ENCODE peak calls at places on chromosomes 5 and 9, in nine cellular contexts. I is A549; Z is right lobe of liver; D is HCT116; V is H1; Y is spleen; J is left ventricle myocardium inferior; E is psoas muscle; B is CD8-positive, alpha-beta T cell. X is an unnamed sample.
A peak's percentile ranks its signal among the peaks of the same experiment; 100 is the strongest.

GRCh38 chr5:32583582-32584232 is 1.6 kb upstream of the SUB1 start:
- DNase-seq in I (no peak), Z (no peak), D (no peak), V (no peak), Y (no peak), J (no peak), E (no peak), B (no peak), X (no peak)

GRCh38 chr5:109936091-109936490 is 246.4 kb downstream of the MAN2A1 start:
- DNase-seq in I (no peak), Z (no peak), D (no peak), V (no peak), Y (no peak), J (no peak), E (no peak), B (no peak), X (no peak)

GRCh38 chr5:129078660-129079059 is 15.9 kb upstream of the ISOC1 start:
- DNase-seq in I (no peak), Z (no peak), D (no peak), V (no peak), Y (no peak), J (no peak), E (no peak), B (no peak), X (no peak)

GRCh38 chr5:58965677-58966414 is 383.0 kb downstream of the RAB3C start:
- DNase-seq in I (no peak), Z (no peak), D (no peak), V (no peak), Y (no peak), J (no peak), E (no peak), B (no peak), X (no peak)

GRCh38 chr5:16759147-16759800 is 142.5 kb upstream of the RETREG1 start:
- DNase-seq in I (no peak), Z (no peak), D (no peak), V (no peak), Y (no peak), J (no peak), E (no peak), B (no peak), X (no peak)

GRCh38 chr5:93610581-93611167 is 27.7 kb downstream of the NR2F1 start:
- DNase-seq in I (no peak), Z (no peak), D (no peak), V (no peak), Y (no peak), J (no peak), E (no peak), B (no peak), X (no peak)

GRCh38 chr9:14383815-14384214 is 69.9 kb upstream of the NFIB start:
- DNase-seq in I (no peak), Z (no peak), D (no peak), V (no peak), Y (no peak), J (no peak), E (no peak), B (no peak), X (no peak)

GRCh38 chr9:93254061-93254481 is 70.1 kb downstream of the WNK2 start:
- DNase-seq in I (no peak), Z (peak; percentile 31), D (no peak), V (no peak), Y (peak; percentile 61), J (no peak), E (peak; percentile 29), B (no peak), X (no peak)

GRCh38 chr5:92729088-92729487 is 851.9 kb downstream of the NR2F1-AS1 start:
- DNase-seq in I (no peak), Z (no peak), D (no peak), V (no peak), Y (no peak), J (no peak), E (no peak), B (no peak), X (no peak)

GRCh38 chr9:120477534-120478001 is 102.4 kb downstream of the CDK5RAP2 start:
- DNase-seq in I (peak; percentile 63), Z (peak; percentile 69), D (peak; percentile 8), V (peak; percentile 29), Y (no peak), J (peak; percentile 53), E (peak; percentile 81), B (peak; percentile 11), X (no peak)

GRCh38 chr5:96885518-96886338 is 9.4 kb downstream of the ERAP2 start:
- DNase-seq in I (no peak), Z (no peak), D (no peak), V (no peak), Y (no peak), J (no peak), E (no peak), B (no peak), X (no peak)

GRCh38 chr9:73200694-73201432 is 49.2 kb downstream of the ANXA1 start:
- DNase-seq in I (peak; percentile 44), Z (no peak), D (peak; percentile 28), V (no peak), Y (no peak), J (no peak), E (no peak), B (no peak), X (no peak)

GRCh38 chr9:36492849-36493248 is 79.8 kb upstream of the MELK start:
- DNase-seq in I (no peak), Z (no peak), D (no peak), V (no peak), Y (no peak), J (no peak), E (no peak), B (peak; percentile 21), X (no peak)

GRCh38 chr5:73938280-73938937 is 312.4 kb downstream of the ARHGEF28 start:
- DNase-seq in I (peak; percentile 66), Z (no peak), D (peak; percentile 51), V (no peak), Y (no peak), J (no peak), E (no peak), B (no peak), X (no peak)

GRCh38 chr5:172403191-172403794 is 51.0 kb downstream of the SH3PXD2B start:
- DNase-seq in I (no peak), Z (no peak), D (no peak), V (no peak), Y (no peak), J (peak; percentile 81), E (peak; percentile 83), B (no peak), X (no peak)
- H3K27ac ChIP-seq in I (no peak overlapping the region), Z (no peak overlapping the region), D (no peak overlapping the region), V (peak overlapping the region; percentile 78), Y (no peak overlapping the region), J (peak overlapping the region; percentile 76), E (peak overlapping the region; percentile 62), B (no peak overlapping the region), X (peak overlapping the region; percentile 70)

DNA sequence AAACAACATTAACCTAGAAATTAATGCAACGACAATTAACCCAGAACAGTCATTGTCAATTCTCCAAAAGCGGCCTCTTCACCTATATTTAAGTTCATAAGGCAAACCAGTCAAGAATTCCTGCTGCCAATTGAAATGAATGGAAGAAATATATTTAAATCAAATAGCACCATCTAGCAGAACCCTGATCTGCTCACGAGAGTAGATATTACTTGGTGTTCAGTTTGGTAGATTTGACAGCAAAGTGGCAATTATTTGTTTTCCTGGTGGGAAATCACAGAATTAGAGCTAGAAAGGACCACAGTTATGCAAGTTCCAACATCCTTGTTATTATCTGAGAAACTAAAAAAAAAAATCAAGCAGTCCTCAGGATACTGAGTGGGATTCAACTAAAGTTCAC is 2.3 kb downstream of the SSBP2 start:
- DNase-seq in I (no peak), Z (no peak), D (no peak), V (no peak), Y (no peak), J (no peak), E (no peak), B (no peak), X (no peak)
- H3K4me3 ChIP-seq in I (no peak overlapping the region), Z (no peak overlapping the region), D (no peak overlapping the region), V (no peak overlapping the region), Y (no peak overlapping the region), J (peak overlapping the region; percentile 94), E (peak overlapping the region; percentile 86), B (no peak overlapping the region), X (peak overlapping the region; percentile 99)

GRCh38 chr9:21350787-21351186 is at the start of gene IFNA6:
- DNase-seq in I (no peak), Z (no peak), D (no peak), V (no peak), Y (no peak), J (no peak), E (no peak), B (no peak), X (no peak)

DNA sequence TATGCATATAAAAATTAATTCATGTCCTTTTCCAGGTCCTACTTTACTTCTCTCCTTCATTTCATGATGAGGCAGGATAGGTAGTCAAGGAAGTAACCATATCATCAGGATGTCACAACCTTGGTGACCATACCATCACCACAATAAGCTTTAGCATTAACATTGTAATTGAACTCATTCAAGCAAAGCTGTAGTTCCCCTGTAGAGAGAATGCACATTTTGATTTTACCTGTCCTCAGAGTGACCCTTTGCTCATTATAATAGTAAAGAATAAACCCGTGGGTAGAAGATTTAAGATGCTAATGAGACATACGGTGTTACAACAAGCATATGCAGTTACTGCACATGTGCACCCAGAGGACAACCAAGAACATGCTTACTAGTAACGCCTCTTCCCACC is 2.3 kb downstream of the IFNA6 start:
- DNase-seq in I (no peak), Z (no peak), D (no peak), V (no peak), Y (no peak), J (no peak), E (no peak), B (no peak), X (no peak)
- TF ChIP-seq CTCF in I (no peak), Z (no peak), D (no peak), V (no peak), Y (no peak), J (no peak), E (no peak), B (no peak), X (no peak)

DNA sequence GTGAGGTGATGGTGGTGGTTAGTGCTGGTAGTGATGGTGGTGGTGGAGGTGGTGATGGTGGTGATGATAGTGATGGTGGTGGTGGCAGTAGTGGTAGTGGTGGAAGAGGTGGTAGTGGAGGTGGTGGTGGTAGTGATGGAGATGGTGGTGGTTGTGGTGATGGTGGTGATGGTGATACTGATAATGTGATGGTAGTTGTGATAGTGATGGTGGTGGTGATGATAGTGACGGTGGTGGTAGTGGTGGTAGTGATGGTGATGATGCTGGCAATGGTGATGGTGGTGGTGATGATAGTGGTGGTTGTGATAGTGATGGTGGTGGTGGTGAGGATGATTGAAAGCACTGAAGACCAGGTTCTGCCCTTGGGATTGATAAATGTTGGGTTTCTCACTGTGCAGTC is 85.2 kb upstream of the SLC1A3 start:
- DNase-seq in I (no peak), Z (no peak), D (no peak), V (no peak), Y (no peak), J (no peak), E (no peak), B (no peak), X (no peak)
- H3K27ac ChIP-seq in I (no peak overlapping the region), Z (no peak overlapping the region), D (no peak overlapping the region), V (no peak overlapping the region), Y (no peak overlapping the region), J (peak overlapping the region; percentile 92), E (no peak overlapping the region), B (no peak overlapping the region), X (no peak overlapping the region)